ENCODE peak calls at places on chromosomes 1 and 21, in ten cellular contexts. One of them, this sample, is unnamed.

GRCh38 chr1:40606160-40606559 is 59.3 kb downstream of the RIMS3 start:
- DNase-seq in NCI-H1694 treated with DMSO at 0.1 percent for 48 hours: no peak
- DNase-seq in NK-92 treated with Interleukin-12 subunit alpha and Interleukin-12 subunit beta, amount 100 ng/mL, for 24 hours: no peak
- DNase-seq in amniotic stem cell: no peak
- DNase-seq in Caki2: no peak
- DNase-seq in fibroblast of mammary gland: no peak
- DNase-seq in NCI-H1105 treated with DMSO at 0.1 percent for 48 hours: no peak
- DNase-seq in tibial nerve: no peak
- DNase-seq in A172: no peak
- DNase-seq in activated CD4-positive, alpha-beta T cell treated with anti-CD3 and anti-CD28 coated beads for 48 hours: no peak
- DNase-seq in this sample: no peak

GRCh38 chr1:243496173-243496553 is 240.3 kb downstream of the SDCCAG8 start:
- DNase-seq in NCI-H1694 treated with DMSO at 0.1 percent for 48 hours: peak; percentile 100
- DNase-seq in NK-92 treated with Interleukin-12 subunit alpha and Interleukin-12 subunit beta, amount 100 ng/mL, for 24 hours: no peak
- DNase-seq in amniotic stem cell: no peak
- DNase-seq in Caki2: no peak
- DNase-seq in fibroblast of mammary gland: no peak
- DNase-seq in NCI-H1105 treated with DMSO at 0.1 percent for 48 hours: no peak
- DNase-seq in tibial nerve: no peak
- DNase-seq in A172: no peak
- DNase-seq in activated CD4-positive, alpha-beta T cell treated with anti-CD3 and anti-CD28 coated beads for 48 hours: no peak
- DNase-seq in this sample: peak; percentile 21

GRCh38 chr21:15775981-15776380 is 46.2 kb downstream of the USP25 start:
- DNase-seq in NCI-H1694 treated with DMSO at 0.1 percent for 48 hours: no peak
- DNase-seq in NK-92 treated with Interleukin-12 subunit alpha and Interleukin-12 subunit beta, amount 100 ng/mL, for 24 hours: no peak
- DNase-seq in amniotic stem cell: no peak
- DNase-seq in Caki2: no peak
- DNase-seq in fibroblast of mammary gland: peak; percentile 89
- DNase-seq in NCI-H1105 treated with DMSO at 0.1 percent for 48 hours: no peak
- DNase-seq in tibial nerve: no peak
- DNase-seq in A172: peak; percentile 65
- DNase-seq in activated CD4-positive, alpha-beta T cell treated with anti-CD3 and anti-CD28 coated beads for 48 hours: no peak
- DNase-seq in this sample: no peak

GRCh38 chr1:77489910-77490309 is 192.5 kb downstream of the ZZZ3 start:
- DNase-seq in NCI-H1694 treated with DMSO at 0.1 percent for 48 hours: no peak
- DNase-seq in NK-92 treated with Interleukin-12 subunit alpha and Interleukin-12 subunit beta, amount 100 ng/mL, for 24 hours: no peak
- DNase-seq in amniotic stem cell: no peak
- DNase-seq in Caki2: no peak
- DNase-seq in fibroblast of mammary gland: peak; percentile 37
- DNase-seq in NCI-H1105 treated with DMSO at 0.1 percent for 48 hours: no peak
- DNase-seq in tibial nerve: no peak
- DNase-seq in A172: no peak
- DNase-seq in activated CD4-positive, alpha-beta T cell treated with anti-CD3 and anti-CD28 coated beads for 48 hours: no peak
- DNase-seq in this sample: peak; percentile 37

GRCh38 chr1:206477110-206477509 is 6.8 kb downstream of the IKBKE start:
- DNase-seq in NCI-H1694 treated with DMSO at 0.1 percent for 48 hours: no peak
- DNase-seq in NK-92 treated with Interleukin-12 subunit alpha and Interleukin-12 subunit beta, amount 100 ng/mL, for 24 hours: no peak
- DNase-seq in amniotic stem cell: no peak
- DNase-seq in Caki2: no peak
- DNase-seq in fibroblast of mammary gland: no peak
- DNase-seq in NCI-H1105 treated with DMSO at 0.1 percent for 48 hours: no peak
- DNase-seq in tibial nerve: no peak
- DNase-seq in A172: no peak
- DNase-seq in activated CD4-positive, alpha-beta T cell treated with anti-CD3 and anti-CD28 coated beads for 48 hours: no peak
- DNase-seq in this sample: no peak

GRCh38 chr21:45269861-45270260 is 17.8 kb downstream of the POFUT2 start:
- DNase-seq in NCI-H1694 treated with DMSO at 0.1 percent for 48 hours: no peak
- DNase-seq in NK-92 treated with Interleukin-12 subunit alpha and Interleukin-12 subunit beta, amount 100 ng/mL, for 24 hours: no peak
- DNase-seq in amniotic stem cell: no peak
- DNase-seq in Caki2: no peak
- DNase-seq in fibroblast of mammary gland: no peak
- DNase-seq in NCI-H1105 treated with DMSO at 0.1 percent for 48 hours: no peak
- DNase-seq in tibial nerve: no peak
- DNase-seq in A172: no peak
- DNase-seq in activated CD4-positive, alpha-beta T cell treated with anti-CD3 and anti-CD28 coated beads for 48 hours: no peak
- DNase-seq in this sample: no peak

GRCh38 chr1:44489481-44489880 is 84.4 kb downstream of the RNF220 start:
- DNase-seq in NCI-H1694 treated with DMSO at 0.1 percent for 48 hours: no peak
- DNase-seq in NK-92 treated with Interleukin-12 subunit alpha and Interleukin-12 subunit beta, amount 100 ng/mL, for 24 hours: no peak
- DNase-seq in amniotic stem cell: no peak
- DNase-seq in Caki2: peak; percentile 88
- DNase-seq in fibroblast of mammary gland: peak; percentile 71
- DNase-seq in NCI-H1105 treated with DMSO at 0.1 percent for 48 hours: no peak
- DNase-seq in tibial nerve: no peak
- DNase-seq in A172: peak; percentile 66
- DNase-seq in activated CD4-positive, alpha-beta T cell treated with anti-CD3 and anti-CD28 coated beads for 48 hours: no peak
- DNase-seq in this sample: no peak

GRCh38 chr1:178367151-178367550 is 129.6 kb downstream of the CLEC20A start:
- DNase-seq in NCI-H1694 treated with DMSO at 0.1 percent for 48 hours: no peak
- DNase-seq in NK-92 treated with Interleukin-12 subunit alpha and Interleukin-12 subunit beta, amount 100 ng/mL, for 24 hours: no peak
- DNase-seq in amniotic stem cell: no peak
- DNase-seq in Caki2: no peak
- DNase-seq in fibroblast of mammary gland: no peak
- DNase-seq in NCI-H1105 treated with DMSO at 0.1 percent for 48 hours: no peak
- DNase-seq in tibial nerve: no peak
- DNase-seq in A172: no peak
- DNase-seq in activated CD4-positive, alpha-beta T cell treated with anti-CD3 and anti-CD28 coated beads for 48 hours: no peak
- DNase-seq in this sample: no peak

GRCh38 chr1:203287109-203287893 is 18.0 kb upstream of the BTG2 start:
- DNase-seq in NCI-H1694 treated with DMSO at 0.1 percent for 48 hours: peak; percentile 78
- DNase-seq in NK-92 treated with Interleukin-12 subunit alpha and Interleukin-12 subunit beta, amount 100 ng/mL, for 24 hours: peak; percentile 96
- DNase-seq in amniotic stem cell: no peak
- DNase-seq in Caki2: no peak
- DNase-seq in fibroblast of mammary gland: no peak
- DNase-seq in NCI-H1105 treated with DMSO at 0.1 percent for 48 hours: no peak
- DNase-seq in tibial nerve: no peak
- DNase-seq in A172: no peak
- DNase-seq in activated CD4-positive, alpha-beta T cell treated with anti-CD3 and anti-CD28 coated beads for 48 hours: peak; percentile 78
- DNase-seq in this sample: peak; percentile 88

GRCh38 chr1:222670110-222670509 is 42.2 kb downstream of the AIDA start:
- DNase-seq in NCI-H1694 treated with DMSO at 0.1 percent for 48 hours: no peak
- DNase-seq in NK-92 treated with Interleukin-12 subunit alpha and Interleukin-12 subunit beta, amount 100 ng/mL, for 24 hours: no peak
- DNase-seq in amniotic stem cell: no peak
- DNase-seq in Caki2: no peak
- DNase-seq in fibroblast of mammary gland: no peak
- DNase-seq in NCI-H1105 treated with DMSO at 0.1 percent for 48 hours: no peak
- DNase-seq in tibial nerve: no peak
- DNase-seq in A172: no peak
- DNase-seq in activated CD4-positive, alpha-beta T cell treated with anti-CD3 and anti-CD28 coated beads for 48 hours: no peak
- DNase-seq in this sample: no peak

GRCh38 chr1:229863651-229864545 is 203.1 kb upstream of the GALNT2 start:
- DNase-seq in NCI-H1694 treated with DMSO at 0.1 percent for 48 hours: no peak
- DNase-seq in NK-92 treated with Interleukin-12 subunit alpha and Interleukin-12 subunit beta, amount 100 ng/mL, for 24 hours: no peak
- DNase-seq in amniotic stem cell: no peak
- DNase-seq in Caki2: no peak
- DNase-seq in fibroblast of mammary gland: no peak
- DNase-seq in NCI-H1105 treated with DMSO at 0.1 percent for 48 hours: no peak
- DNase-seq in tibial nerve: no peak
- DNase-seq in A172: peak; percentile 44
- DNase-seq in activated CD4-positive, alpha-beta T cell treated with anti-CD3 and anti-CD28 coated beads for 48 hours: no peak
- DNase-seq in this sample: no peak

GRCh38 chr21:39375446-39375845 is 26.6 kb upstream of the HMGN1 start:
- DNase-seq in NCI-H1694 treated with DMSO at 0.1 percent for 48 hours: no peak
- DNase-seq in NK-92 treated with Interleukin-12 subunit alpha and Interleukin-12 subunit beta, amount 100 ng/mL, for 24 hours: no peak
- DNase-seq in amniotic stem cell: no peak
- DNase-seq in Caki2: no peak
- DNase-seq in fibroblast of mammary gland: no peak
- DNase-seq in NCI-H1105 treated with DMSO at 0.1 percent for 48 hours: no peak
- DNase-seq in tibial nerve: no peak
- DNase-seq in A172: no peak
- DNase-seq in activated CD4-positive, alpha-beta T cell treated with anti-CD3 and anti-CD28 coated beads for 48 hours: no peak
- DNase-seq in this sample: no peak

GRCh38 chr21:41501919-41502318 is 6.0 kb downstream of the TMPRSS2 start:
- DNase-seq in NCI-H1694 treated with DMSO at 0.1 percent for 48 hours: no peak
- DNase-seq in NK-92 treated with Interleukin-12 subunit alpha and Interleukin-12 subunit beta, amount 100 ng/mL, for 24 hours: no peak
- DNase-seq in amniotic stem cell: no peak
- DNase-seq in Caki2: peak; percentile 70
- DNase-seq in fibroblast of mammary gland: peak; percentile 35
- DNase-seq in NCI-H1105 treated with DMSO at 0.1 percent for 48 hours: no peak
- DNase-seq in tibial nerve: no peak
- DNase-seq in A172: peak; percentile 89
- DNase-seq in activated CD4-positive, alpha-beta T cell treated with anti-CD3 and anti-CD28 coated beads for 48 hours: no peak
- DNase-seq in this sample: no peak

GRCh38 chr1:30373471-30374399 is 349.6 kb downstream of the MATN1 start:
- DNase-seq in NCI-H1694 treated with DMSO at 0.1 percent for 48 hours: no peak
- DNase-seq in NK-92 treated with Interleukin-12 subunit alpha and Interleukin-12 subunit beta, amount 100 ng/mL, for 24 hours: no peak
- DNase-seq in amniotic stem cell: no peak
- DNase-seq in Caki2: no peak
- DNase-seq in fibroblast of mammary gland: no peak
- DNase-seq in NCI-H1105 treated with DMSO at 0.1 percent for 48 hours: no peak
- DNase-seq in tibial nerve: no peak
- DNase-seq in A172: no peak
- DNase-seq in activated CD4-positive, alpha-beta T cell treated with anti-CD3 and anti-CD28 coated beads for 48 hours: no peak
- DNase-seq in this sample: no peak

GRCh38 chr1:82160903-82161302 is 360.2 kb downstream of the ADGRL2 start:
- DNase-seq in NCI-H1694 treated with DMSO at 0.1 percent for 48 hours: no peak
- DNase-seq in NK-92 treated with Interleukin-12 subunit alpha and Interleukin-12 subunit beta, amount 100 ng/mL, for 24 hours: no peak
- DNase-seq in amniotic stem cell: no peak
- DNase-seq in Caki2: no peak
- DNase-seq in fibroblast of mammary gland: no peak
- DNase-seq in NCI-H1105 treated with DMSO at 0.1 percent for 48 hours: no peak
- DNase-seq in tibial nerve: no peak
- DNase-seq in A172: no peak
- DNase-seq in activated CD4-positive, alpha-beta T cell treated with anti-CD3 and anti-CD28 coated beads for 48 hours: no peak
- DNase-seq in this sample: no peak

GRCh38 chr21:31576428-31576827 is 83.1 kb upstream of the SOD1 start:
- DNase-seq in NCI-H1694 treated with DMSO at 0.1 percent for 48 hours: no peak
- DNase-seq in NK-92 treated with Interleukin-12 subunit alpha and Interleukin-12 subunit beta, amount 100 ng/mL, for 24 hours: no peak
- DNase-seq in amniotic stem cell: no peak
- DNase-seq in Caki2: peak; percentile 40
- DNase-seq in fibroblast of mammary gland: peak; percentile 71
- DNase-seq in NCI-H1105 treated with DMSO at 0.1 percent for 48 hours: peak; percentile 51
- DNase-seq in tibial nerve: no peak
- DNase-seq in A172: peak; percentile 23
- DNase-seq in activated CD4-positive, alpha-beta T cell treated with anti-CD3 and anti-CD28 coated beads for 48 hours: no peak
- DNase-seq in this sample: peak; percentile 28

GRCh38 chr1:211653329-211653728 is 22.1 kb downstream of the NEK2 start:
- DNase-seq in NCI-H1694 treated with DMSO at 0.1 percent for 48 hours: no peak
- DNase-seq in NK-92 treated with Interleukin-12 subunit alpha and Interleukin-12 subunit beta, amount 100 ng/mL, for 24 hours: no peak
- DNase-seq in amniotic stem cell: no peak
- DNase-seq in Caki2: no peak
- DNase-seq in fibroblast of mammary gland: no peak
- DNase-seq in NCI-H1105 treated with DMSO at 0.1 percent for 48 hours: no peak
- DNase-seq in tibial nerve: no peak
- DNase-seq in A172: peak; percentile 39
- DNase-seq in activated CD4-positive, alpha-beta T cell treated with anti-CD3 and anti-CD28 coated beads for 48 hours: no peak
- DNase-seq in this sample: no peak

This sample was measured in lung microvascular endothelial cell.